ENCODE peak calls at places on chromosomes 7 and 10, in nine cellular contexts. L is hepatic stellate cell, J is GM23248, D is globus pallidus, S is B cell, U is gastrocnemius medialis, G is fibroblast of lung, O is posterior vena cava, C is NCI-H1930. I is an unnamed sample.

GRCh38 chr10:28179490-28180099 is 123.3 kb downstream of the MPP7 start:
- DNase-seq in S (no peak), G (peak), U (no peak), J (peak), L (peak), D (peak), O (no peak), C (peak), I (peak)

GRCh38 chr7:142108728-142109505 is 2.6 kb upstream of the MGAM2 start:
- DNase-seq in J (no peak), D (no peak), S (no peak), C (no peak), O (no peak), U (no peak), L (no peak), G (no peak), I (no peak)

GRCh38 chr10:70477661-70478162 is 855 bp upstream of the PALD1 start:
- DNase-seq in D (no peak), C (no peak), G (peak), J (peak), O (no peak), L (no peak), U (no peak), S (peak), I (no peak)

GRCh38 chr7:44305564-44306507 is 19.6 kb downstream of the CAMK2B start:
- DNase-seq in D (no peak), G (no peak), C (no peak), O (peak), J (no peak), L (peak), S (no peak), U (no peak), I (no peak)

GRCh38 chr7:67413670-67414069 is 417.0 kb downstream of the TYW1 start:
- DNase-seq in L (no peak), J (no peak), S (no peak), U (no peak), G (no peak), O (no peak), D (no peak), C (no peak), I (no peak)

GRCh38 chr7:158274996-158275395 is 312.6 kb downstream of the PTPRN2 start:
- DNase-seq in U (no peak), S (no peak), D (no peak), L (no peak), C (no peak), O (peak), J (no peak), G (no peak), I (no peak)

GRCh38 chr7:31938650-31939049 is 131.6 kb downstream of the PDE1C start:
- DNase-seq in U (no peak), G (peak), C (no peak), O (no peak), D (no peak), S (no peak), J (peak), L (no peak), I (no peak)

GRCh38 chr7:34849163-34849960 is 187.9 kb downstream of the DPY19L1 start:
- DNase-seq in S (no peak), D (no peak), O (no peak), G (peak), C (no peak), J (peak), L (no peak), U (no peak), I (no peak)

GRCh38 chr10:96656839-96657238 is 63.5 kb downstream of the PIK3AP1 start:
- DNase-seq in G (no peak), J (no peak), S (no peak), C (no peak), U (no peak), L (no peak), O (no peak), D (no peak), I (no peak)

GRCh38 chr7:90624128-90624980 is 28.2 kb downstream of the CDK14 start:
- DNase-seq in J (peak), D (no peak), S (no peak), U (no peak), C (no peak), O (no peak), L (no peak), G (peak), I (peak)

GRCh38 chr10:42491001-42491592 is 147.3 kb downstream of the ZNF33B start:
- DNase-seq in S (no peak), C (no peak), G (peak), D (no peak), L (no peak), J (peak), U (no peak), O (no peak), I (no peak)

GRCh38 chr7:87432536-87432935 is 42.9 kb downstream of the ABCB4 start:
- DNase-seq in G (no peak), U (no peak), J (no peak), C (no peak), D (no peak), L (no peak), O (no peak), S (no peak), I (no peak)

GRCh38 chr10:100370976-100371706 is 24.1 kb downstream of the SCD start:
- DNase-seq in D (peak), J (peak), O (peak), C (no peak), G (peak), L (peak), U (peak), S (no peak), I (peak)

GRCh38 chr10:27035163-27035562 is 65.1 kb downstream of the ANKRD26 start:
- DNase-seq in J (no peak), C (no peak), D (no peak), G (no peak), L (no peak), U (no peak), O (no peak), S (no peak), I (no peak)

GRCh38 chr7:50978633-50979215 is 196.0 kb upstream of the GRB10 start:
- DNase-seq in L (peak), J (peak), O (no peak), C (no peak), G (peak), S (no peak), D (no peak), U (no peak), I (peak)

GRCh38 chr7:46663025-46663424 is 742.0 kb upstream of the IGFBP3 start:
- DNase-seq in J (no peak), L (no peak), U (no peak), D (no peak), G (no peak), S (no peak), O (no peak), C (no peak), I (no peak)

GRCh38 chr10:108069096-108069495 is 904.6 kb upstream of the SORCS1 start:
- DNase-seq in U (no peak), O (no peak), C (no peak), D (no peak), G (no peak), J (peak), L (no peak), S (no peak), I (no peak)

GRCh38 chr10:76422769-76423168 is 991.3 kb downstream of the LRMDA start:
- DNase-seq in D (no peak), U (no peak), J (no peak), G (no peak), O (no peak), S (no peak), C (no peak), L (no peak), I (no peak)

GRCh38 chr7:112873831-112874553 is 83.8 kb upstream of the TMEM168 start:
- DNase-seq in J (no peak), C (no peak), O (no peak), L (no peak), G (peak), D (no peak), U (no peak), S (no peak), I (no peak)

GRCh38 chr7:84136336-84136735 is 58.3 kb downstream of the SEMA3A start:
- DNase-seq in D (no peak), C (no peak), L (no peak), G (no peak), U (no peak), O (no peak), S (no peak), J (no peak), I (no peak)

GRCh38 chr7:142313528-142313927 is 55.7 kb upstream of the PRSS58 start:
- DNase-seq in O (no peak), C (no peak), D (no peak), J (no peak), G (no peak), U (no peak), S (no peak), L (no peak), I (no peak)